ENCODE peak calls at places on chromosome 2, in six cellular contexts. One of them, this sample, is unnamed.

GRCh38 chr2:137178955-137179377 is 413.6 kb downstream of the THSD7B start:
- DNase-seq in GM12864: no peak
- DNase-seq in SHP77: no peak
- DNase-seq in fibroblast of villous mesenchyme: peak; percentile 32
- DNase-seq in AG08396: no peak
- DNase-seq in LoVo: no peak
- DNase-seq in this sample: no peak

GRCh38 chr2:96082211-96083063 is 33.9 kb downstream of the ADRA2B start:
- DNase-seq in GM12864: no peak
- DNase-seq in SHP77: no peak
- DNase-seq in fibroblast of villous mesenchyme: no peak
- DNase-seq in AG08396: no peak
- DNase-seq in LoVo: no peak
- DNase-seq in this sample: no peak

GRCh38 chr2:129813404-129813803 is 166.1 kb upstream of the RAB6C start:
- DNase-seq in GM12864: no peak
- DNase-seq in SHP77: no peak
- DNase-seq in fibroblast of villous mesenchyme: no peak
- DNase-seq in AG08396: no peak
- DNase-seq in LoVo: no peak
- DNase-seq in this sample: no peak

GRCh38 chr2:30869988-30870387 is 62.7 kb upstream of the CAPN13 start:
- DNase-seq in GM12864: no peak
- DNase-seq in SHP77: no peak
- DNase-seq in fibroblast of villous mesenchyme: no peak
- DNase-seq in AG08396: no peak
- DNase-seq in LoVo: no peak
- DNase-seq in this sample: no peak

GRCh38 chr2:127618551-127618950 is 27.4 kb upstream of the GPR17 start:
- DNase-seq in GM12864: no peak
- DNase-seq in SHP77: no peak
- DNase-seq in fibroblast of villous mesenchyme: no peak
- DNase-seq in AG08396: no peak
- DNase-seq in LoVo: no peak
- DNase-seq in this sample: no peak

GRCh38 chr2:54454922-54455583 is 1.1 kb upstream of the SPTBN1 start:
- DNase-seq in GM12864: no peak
- DNase-seq in SHP77: peak; percentile 72
- DNase-seq in fibroblast of villous mesenchyme: no peak
- DNase-seq in AG08396: no peak
- DNase-seq in LoVo: no peak
- DNase-seq in this sample: peak; percentile 41

GRCh38 chr2:111238336-111238735 is 117.6 kb downstream of the BCL2L11 start:
- DNase-seq in GM12864: no peak
- DNase-seq in SHP77: no peak
- DNase-seq in fibroblast of villous mesenchyme: no peak
- DNase-seq in AG08396: no peak
- DNase-seq in LoVo: no peak
- DNase-seq in this sample: no peak

GRCh38 chr2:178266445-178266844 is 72.1 kb downstream of the OSBPL6 start:
- DNase-seq in GM12864: no peak
- DNase-seq in SHP77: no peak
- DNase-seq in fibroblast of villous mesenchyme: no peak
- DNase-seq in AG08396: no peak
- DNase-seq in LoVo: no peak
- DNase-seq in this sample: no peak

GRCh38 chr2:169823996-169824372 is 721 bp downstream of the METTL5 start:
- DNase-seq in GM12864: no peak
- DNase-seq in SHP77: no peak
- DNase-seq in fibroblast of villous mesenchyme: no peak
- DNase-seq in AG08396: no peak
- DNase-seq in LoVo: no peak
- DNase-seq in this sample: peak; percentile 48

GRCh38 chr2:179818546-179818945 is 42.9 kb downstream of the ZNF385B start:
- DNase-seq in GM12864: no peak
- DNase-seq in SHP77: no peak
- DNase-seq in fibroblast of villous mesenchyme: no peak
- DNase-seq in AG08396: no peak
- DNase-seq in LoVo: no peak
- DNase-seq in this sample: no peak

GRCh38 chr2:28391564-28392296 is 928 bp upstream of the FOSL2 start:
- DNase-seq in GM12864: peak; percentile 24
- DNase-seq in SHP77: peak; percentile 74
- DNase-seq in fibroblast of villous mesenchyme: peak; percentile 96
- DNase-seq in AG08396: peak; percentile 83
- DNase-seq in LoVo: peak; percentile 89
- DNase-seq in this sample: no peak

GRCh38 chr2:176814740-176815367 is 397.7 kb upstream of the HNRNPA3 start:
- DNase-seq in GM12864: peak; percentile 12
- DNase-seq in SHP77: peak; percentile 31
- DNase-seq in fibroblast of villous mesenchyme: peak; percentile 33
- DNase-seq in AG08396: peak; percentile 17
- DNase-seq in LoVo: peak; percentile 61
- DNase-seq in this sample: peak; percentile 11

GRCh38 chr2:138298900-138299299 is 202.7 kb upstream of the SPOPL start:
- DNase-seq in GM12864: peak; percentile 24
- DNase-seq in SHP77: no peak
- DNase-seq in fibroblast of villous mesenchyme: no peak
- DNase-seq in AG08396: no peak
- DNase-seq in LoVo: no peak
- DNase-seq in this sample: no peak

GRCh38 chr2:41381701-41382100 is 666.1 kb upstream of the PKDCC start:
- DNase-seq in GM12864: no peak
- DNase-seq in SHP77: no peak
- DNase-seq in fibroblast of villous mesenchyme: no peak
- DNase-seq in AG08396: no peak
- DNase-seq in LoVo: no peak
- DNase-seq in this sample: no peak

GRCh38 chr2:234412726-234413125 is 84.2 kb downstream of the ARL4C start:
- DNase-seq in GM12864: no peak
- DNase-seq in SHP77: no peak
- DNase-seq in fibroblast of villous mesenchyme: peak; percentile 23
- DNase-seq in AG08396: no peak
- DNase-seq in LoVo: peak; percentile 91
- DNase-seq in this sample: no peak